ENCODE peak calls at places on chromosomes 1 and 21, in seven cellular contexts. G is astrocyte of the cerebellum; R is GM12865; S is mammary epithelial cell; U is CD8-positive, alpha-beta T cell; J is HFF-Myc; Y is HCT116. V is an unnamed sample.
A peak's percentile ranks its signal among the peaks of the same experiment; 100 is the strongest.

GRCh38 chr1:213003281-213003680 is 12.4 kb downstream of the ANGEL2 start:
- DNase-seq in G (no peak), R (peak; percentile 45), S (no peak), U (no peak), J (no peak), Y (no peak), V (no peak)

GRCh38 chr1:3011631-3012510 is 9.4 kb upstream of the ACTRT2 start:
- DNase-seq in G (no peak), R (no peak), S (no peak), U (no peak), J (no peak), Y (no peak), V (no peak)

GRCh38 chr1:154866995-154867795 is 2.9 kb downstream of the KCNN3 start:
- DNase-seq in G (peak; percentile 43), R (no peak), S (no peak), U (no peak), J (no peak), Y (no peak), V (peak; percentile 45)

GRCh38 chr21:33302796-33303195 is 22.0 kb upstream of the IFNAR1 start:
- DNase-seq in G (no peak), R (no peak), S (no peak), U (no peak), J (no peak), Y (no peak), V (no peak)

GRCh38 chr1:156148236-156148635 is 5.1 kb upstream of the SEMA4A start:
- DNase-seq in G (no peak), R (peak; percentile 84), S (no peak), U (no peak), J (no peak), Y (no peak), V (no peak)

GRCh38 chr1:9427388-9427787 is 111.9 kb upstream of the SLC25A33 start:
- DNase-seq in G (no peak), R (no peak), S (no peak), U (no peak), J (no peak), Y (no peak), V (no peak)

GRCh38 chr1:244369256-244370057 is 82.3 kb downstream of the ADSS2 start:
- DNase-seq in G (no peak), R (no peak), S (no peak), U (no peak), J (no peak), Y (no peak), V (peak; percentile 78)

GRCh38 chr21:37787456-37787855 is 128.8 kb downstream of the KCNJ6 start:
- DNase-seq in G (peak; percentile 73), R (no peak), S (peak; percentile 61), U (no peak), J (peak; percentile 9), Y (no peak), V (peak; percentile 80)

GRCh38 chr1:38719880-38720279 is 139.7 kb downstream of the RRAGC start:
- DNase-seq in G (no peak), R (no peak), S (no peak), U (no peak), J (no peak), Y (no peak), V (no peak)

GRCh38 chr1:223834660-223835263 is 11.0 kb downstream of the TP53BP2 start:
- DNase-seq in G (no peak), R (no peak), S (peak; percentile 18), U (no peak), J (no peak), Y (no peak), V (peak; percentile 91)

GRCh38 chr1:117825414-117825813 is 104.0 kb downstream of the GDAP2 start:
- DNase-seq in G (no peak), R (no peak), S (no peak), U (no peak), J (no peak), Y (no peak), V (peak; percentile 36)

GRCh38 chr1:236760480-236760879 is 34.6 kb upstream of the MTR start:
- DNase-seq in G (no peak), R (no peak), S (no peak), U (no peak), J (no peak), Y (no peak), V (no peak)

GRCh38 chr1:119008483-119009299 is 20.5 kb upstream of the TBX15 start:
- DNase-seq in G (peak; percentile 64), R (peak; percentile 53), S (peak; percentile 32), U (no peak), J (peak; percentile 27), Y (peak; percentile 7), V (peak; percentile 83)

GRCh38 chr1:203185585-203185984 is 919 bp downstream of the CHI3L1 start:
- DNase-seq in G (no peak), R (no peak), S (no peak), U (no peak), J (no peak), Y (no peak), V (no peak)
- H3K4me3 ChIP-seq in G (no peak overlapping the region), R (no peak overlapping the region), S (no peak overlapping the region), U (no peak overlapping the region), J (no peak overlapping the region), Y (no peak overlapping the region), V (no peak overlapping the region)

DNA sequence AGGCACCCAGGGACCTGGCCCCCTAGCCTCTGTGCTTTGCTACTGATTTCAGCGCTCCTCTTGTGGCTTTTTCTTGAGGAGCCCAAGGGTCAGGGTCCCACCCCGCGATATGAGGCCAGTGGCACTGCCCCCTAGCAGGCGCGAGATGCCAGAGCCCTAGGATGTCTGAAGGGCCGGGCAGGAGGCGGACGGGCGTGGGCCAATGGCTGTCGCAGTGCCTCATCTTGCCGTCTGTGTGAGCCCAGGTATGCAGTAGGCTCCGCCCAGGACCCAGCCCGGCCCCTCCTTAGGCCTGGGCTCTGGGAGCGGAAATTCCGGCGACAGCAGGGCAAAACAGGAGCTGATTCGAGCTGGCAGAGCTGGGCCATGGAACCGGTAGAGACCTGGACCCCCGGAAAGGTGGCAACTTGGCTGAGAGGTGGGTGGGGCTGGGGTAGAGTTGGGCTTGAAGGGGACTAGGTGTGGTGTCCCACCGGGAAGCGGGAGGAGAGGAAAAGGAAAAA is at the start of gene CNKSR1:
- DNase-seq in G (no peak), R (no peak), S (peak; percentile 84), U (no peak), J (no peak), Y (peak; percentile 84), V (no peak)
- TF ChIP-seq CTCF in G (no peak), R (no peak), S (peak; percentile 58), U (no peak), J (no peak), Y (peak; percentile 71), V (no peak)

GRCh38 chr1:234675561-234675960 is 65.6 kb upstream of the IRF2BP2 start:
- DNase-seq in G (no peak), R (no peak), S (no peak), U (no peak), J (no peak), Y (no peak), V (no peak)
- H3K4me3 ChIP-seq in G (no peak overlapping the region), R (no peak overlapping the region), S (no peak overlapping the region), U (no peak overlapping the region), J (no peak overlapping the region), Y (no peak overlapping the region), V (no peak overlapping the region)

GRCh38 chr1:43322506-43322905 is 15.1 kb upstream of the MPL start:
- DNase-seq in G (no peak), R (no peak), S (no peak), U (no peak), J (no peak), Y (no peak), V (no peak)
- TF ChIP-seq CTCF in G (no peak), R (no peak), S (no peak), U (no peak), J (no peak), Y (no peak), V (no peak)

GRCh38 chr1:162632743-162633326 is 571 bp downstream of the DDR2 start:
- DNase-seq in G (no peak), R (peak; percentile 41), S (no peak), U (no peak), J (no peak), Y (no peak), V (no peak)

GRCh38 chr1:162633327-162633762 is 1.1 kb downstream of the DDR2 start:
- DNase-seq in G (no peak), R (peak; percentile 70), S (no peak), U (no peak), J (no peak), Y (no peak), V (peak; percentile 68)

GRCh38 chr1:162631546-162632233 is 574 bp upstream of the DDR2 start:
- DNase-seq in G (no peak), R (no peak), S (no peak), U (no peak), J (no peak), Y (no peak), V (peak; percentile 81)

GRCh38 chr1:162632234-162632666 is at the start of gene DDR2:
- DNase-seq in G (peak; percentile 92), R (no peak), S (no peak), U (no peak), J (peak; percentile 97), Y (no peak), V (peak; percentile 98)

DNA sequence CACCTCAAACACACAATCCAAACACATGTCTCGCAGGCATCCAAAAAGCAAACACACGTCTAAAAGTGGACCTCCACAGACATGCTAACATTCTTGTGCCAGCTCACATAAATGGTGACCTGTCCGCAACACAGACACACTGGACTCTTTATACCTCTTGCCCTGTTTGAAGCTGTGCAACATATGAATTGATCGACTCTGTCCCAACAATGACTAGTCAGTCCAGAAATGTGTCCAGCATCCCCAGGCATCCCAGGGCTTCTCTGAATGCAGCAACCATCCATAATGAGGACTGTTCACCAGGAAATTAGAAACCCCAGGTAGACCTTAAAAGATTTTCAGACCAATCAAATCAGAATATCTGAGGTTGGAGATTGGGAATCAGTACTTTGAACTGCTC is 3.2 kb downstream of the DDR2 start:
- DNase-seq in G (no peak), R (no peak), S (no peak), U (no peak), J (no peak), Y (no peak), V (no peak)
- H3K4me3 ChIP-seq in G (peak overlapping the region; percentile 59), R (no peak overlapping the region), S (no peak overlapping the region), U (no peak overlapping the region), J (peak overlapping the region; percentile 64), Y (no peak overlapping the region), V (peak overlapping the region; percentile 84)

DNA sequence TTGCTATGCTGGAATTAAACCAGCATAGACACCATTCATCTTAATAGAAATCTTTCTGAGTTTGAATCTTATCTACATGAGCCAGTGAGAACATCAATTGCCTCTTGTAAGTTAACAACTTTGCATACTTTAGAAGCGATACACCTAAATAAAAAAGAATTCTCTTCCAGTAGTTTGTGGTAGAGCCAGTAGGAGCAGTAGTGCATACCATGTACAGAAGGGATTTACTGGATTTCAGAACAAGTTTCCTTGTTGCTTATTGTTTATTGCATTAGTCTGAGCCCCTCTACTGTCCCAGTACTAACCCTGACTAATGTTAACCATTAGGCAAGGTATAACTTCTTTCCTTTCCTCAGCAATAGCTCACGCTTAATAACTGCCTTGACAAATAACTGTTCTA is 313.2 kb downstream of the TGFB2 start:
- DNase-seq in G (no peak), R (no peak), S (no peak), U (no peak), J (no peak), Y (no peak), V (no peak)
- TF ChIP-seq CTCF in G (no peak), R (no peak), S (no peak), U (no peak), J (no peak), Y (no peak), V (no peak)